ENCODE peak calls at places on chromosomes 2 and 18, in seven cellular contexts. M is GF-D8; L is activated T-helper 1 cell treated with anti-CD3 and anti-CD28 coated beads, Interleukin-12 subunit alpha, Interleukin-12 subunit beta, Interleukin-2, Interleukin-4 antibody, amounts not matched to agents 30 ng/mL and 10 ng/mL and 1 ng/mL, durations not matched to agents 14 hours and 24 hours and 36 hours; B is mesothelial cell of epicardium; Q is EL; G is fibroblast of mammary gland; Z is fibroblast of lung. P is an unnamed sample.

GRCh38 chr2:133511679-133512078 is 56.6 kb downstream of the NCKAP5 start:
- DNase-seq in M (no peak), G (no peak), Z (no peak), L (no peak), Q (no peak), B (no peak), P (no peak)

GRCh38 chr2:240520143-240520973 is 37.4 kb downstream of the ANKMY1 start:
- DNase-seq in Q (no peak), Z (no peak), L (no peak), B (no peak), M (no peak), G (no peak), P (no peak)

GRCh38 chr2:105055613-105056012 is 17.7 kb downstream of the MRPS9 start:
- DNase-seq in Q (no peak), L (no peak), B (no peak), Z (no peak), G (peak), M (no peak), P (no peak)

GRCh38 chr2:73983322-73984202 is 1.1 kb upstream of the TET3 start:
- DNase-seq in G (no peak), L (no peak), M (no peak), Q (no peak), Z (no peak), B (peak), P (no peak)

GRCh38 chr2:208546107-208546506 is 139.5 kb downstream of the PTH2R start:
- DNase-seq in M (no peak), Q (no peak), G (no peak), Z (no peak), B (no peak), L (no peak), P (no peak)

GRCh38 chr2:210660-211059 is 53.2 kb downstream of the SH3YL1 start:
- DNase-seq in Z (no peak), B (no peak), L (no peak), G (no peak), Q (no peak), M (no peak), P (no peak)

GRCh38 chr2:170465241-170465640 is 249.9 kb upstream of the SP5 start:
- DNase-seq in L (no peak), M (no peak), G (peak), Q (peak), Z (peak), B (no peak), P (no peak)

GRCh38 chr2:424306-425172 is 136.6 kb upstream of the ALKAL2 start:
- DNase-seq in B (peak), Q (no peak), L (no peak), G (peak), Z (peak), M (no peak), P (no peak)

GRCh38 chr2:180356676-180357075 is 349.6 kb upstream of the CWC22 start:
- DNase-seq in B (no peak), Q (no peak), Z (no peak), M (no peak), L (no peak), G (no peak), P (no peak)

GRCh38 chr2:11582526-11583202 is 48.8 kb downstream of the GREB1 start:
- DNase-seq in G (peak), L (peak), Q (peak), M (no peak), Z (peak), B (peak), P (peak)

GRCh38 chr2:428591-428990 is 140.7 kb upstream of the ALKAL2 start:
- DNase-seq in B (peak), M (no peak), Z (no peak), G (no peak), L (no peak), Q (no peak), P (no peak)

GRCh38 chr18:32607816-32608215 is 137.1 kb upstream of the GAREM1 start:
- DNase-seq in Q (no peak), B (no peak), Z (no peak), M (no peak), G (no peak), L (no peak), P (no peak)

GRCh38 chr18:2656237-2657042 is 914 bp downstream of the SMCHD1 start:
- DNase-seq in B (peak), G (peak), M (peak), Z (peak), Q (no peak), L (peak), P (no peak)

GRCh38 chr2:74267068-74267467 is 68.7 kb downstream of the MTHFD2 start:
- DNase-seq in Q (no peak), G (no peak), Z (no peak), L (peak), B (no peak), M (no peak), P (peak)

GRCh38 chr2:160332318-160332717 is 132.2 kb upstream of the ITGB6 start:
- DNase-seq in G (peak), Z (peak), M (peak), L (no peak), B (no peak), Q (peak), P (no peak)

GRCh38 chr2:69601179-69601612 is 42.3 kb downstream of the AAK1 start:
- DNase-seq in G (peak), Q (peak), Z (peak), L (no peak), M (no peak), B (no peak), P (no peak)

GRCh38 chr2:223226264-223226663 is 174.3 kb downstream of the KCNE4 start:
- DNase-seq in G (no peak), Q (no peak), Z (no peak), B (no peak), M (no peak), L (no peak), P (no peak)

GRCh38 chr18:48455555-48456478 is 46.6 kb upstream of the ZBTB7C start:
- DNase-seq in G (peak), L (peak), M (peak), Z (peak), B (no peak), Q (peak), P (no peak)

GRCh38 chr18:26206488-26206887 is 19.8 kb upstream of the TAF4B start:
- DNase-seq in Z (no peak), L (no peak), B (no peak), Q (no peak), G (no peak), M (no peak), P (no peak)

GRCh38 chr2:36770542-36771287 is 74.2 kb downstream of the VIT start:
- DNase-seq in M (no peak), B (no peak), Z (peak), G (peak), Q (peak), L (peak), P (peak)

GRCh38 chr2:28751956-28752607 is 452 bp downstream of the PPP1CB start:
- DNase-seq in G (no peak), Z (no peak), Q (peak), L (peak), M (no peak), B (no peak), P (peak)

GRCh38 chr18:48947102-48947501 is 3.7 kb downstream of the SMAD7 start:
- DNase-seq in Q (no peak), B (no peak), L (no peak), M (no peak), Z (no peak), G (no peak), P (no peak)

GRCh38 chr2:229980440-229981184 is 58.3 kb downstream of the FBXO36 start:
- DNase-seq in Q (peak), L (no peak), G (peak), Z (peak), B (peak), M (no peak), P (no peak)

GRCh38 chr18:10841203-10841602 is 308.2 kb downstream of the PIEZO2 start:
- DNase-seq in B (no peak), M (no peak), G (no peak), Q (peak), L (no peak), Z (no peak), P (no peak)

GRCh38 chr18:67590571-67591141 is 74.1 kb upstream of the DSEL start:
- DNase-seq in Z (peak), M (no peak), L (no peak), Q (peak), B (no peak), G (peak), P (no peak)